ENCODE peak calls at places on chromosomes 5 and 9, in eight cellular contexts. L is neural progenitor cell, N is endothelial cell, Q is cardiac muscle cell, B is lung, J is fibroblast of mammary gland, X is GM23338, M is HFF-Myc. P is an unnamed sample.

GRCh38 chr5:79396265-79396664 is 117.7 kb downstream of the HOMER1 start:
- DNase-seq in L (no peak), N (no peak), Q (no peak), B (no peak), J (peak; percentile 57), X (no peak), M (no peak), P (no peak)

GRCh38 chr9:84301851-84302250 is 38.7 kb downstream of the SLC28A3 start:
- DNase-seq in L (no peak), N (no peak), Q (no peak), B (no peak), J (peak; percentile 74), X (no peak), M (no peak), P (no peak)

GRCh38 chr5:137498301-137498735 is 808 bp downstream of the SPOCK1 start:
- DNase-seq in L (peak; percentile 69), N (peak; percentile 48), Q (peak; percentile 50), B (no peak), J (peak; percentile 19), X (peak; percentile 60), M (no peak), P (no peak)

GRCh38 chr9:71072587-71072986 is 48.8 kb downstream of the TRPM3 start:
- DNase-seq in L (no peak), N (no peak), Q (no peak), B (no peak), J (no peak), X (no peak), M (peak; percentile 10), P (no peak)

GRCh38 chr5:93677344-93678021 is 63.9 kb downstream of the POU5F2 start:
- DNase-seq in L (peak; percentile 88), N (peak; percentile 21), Q (peak; percentile 89), B (peak; percentile 31), J (peak; percentile 90), X (peak; percentile 77), M (peak; percentile 86), P (no peak)

GRCh38 chr9:115018547-115019435 is 88.4 kb upstream of the TNFSF8 start:
- DNase-seq in L (no peak), N (no peak), Q (no peak), B (no peak), J (peak; percentile 69), X (no peak), M (no peak), P (no peak)

GRCh38 chr5:81884871-81885270 is 87.0 kb upstream of the ATG10 start:
- DNase-seq in L (no peak), N (no peak), Q (peak; percentile 11), B (no peak), J (no peak), X (no peak), M (no peak), P (no peak)

GRCh38 chr5:10708189-10708944 is 52.7 kb downstream of the DAP start:
- DNase-seq in L (no peak), N (no peak), Q (no peak), B (no peak), J (no peak), X (no peak), M (no peak), P (no peak)

GRCh38 chr5:163504091-163504931 is 1.1 kb upstream of the MAT2B start:
- DNase-seq in L (peak; percentile 55), N (peak; percentile 14), Q (peak; percentile 56), B (peak; percentile 70), J (peak; percentile 65), X (peak; percentile 51), M (no peak), P (peak; percentile 22)

GRCh38 chr5:174218162-174218561 is 172.7 kb downstream of the NSG2 start:
- DNase-seq in L (no peak), N (no peak), Q (no peak), B (no peak), J (no peak), X (no peak), M (no peak), P (no peak)

GRCh38 chr9:137666950-137667670 is 48.3 kb downstream of the EHMT1 start:
- DNase-seq in L (peak; percentile 89), N (peak; percentile 41), Q (no peak), B (no peak), J (no peak), X (peak; percentile 94), M (no peak), P (no peak)

GRCh38 chr9:137666505-137666809 is 47.7 kb downstream of the EHMT1 start:
- DNase-seq in L (no peak), N (no peak), Q (no peak), B (no peak), J (no peak), X (no peak), M (no peak), P (no peak)

GRCh38 chr9:137665226-137665625 is 46.4 kb downstream of the EHMT1 start:
- DNase-seq in L (no peak), N (no peak), Q (no peak), B (no peak), J (no peak), X (no peak), M (no peak), P (no peak)

GRCh38 chr9:137664676-137665075 is 45.9 kb downstream of the EHMT1 start:
- DNase-seq in L (peak; percentile 66), N (no peak), Q (no peak), B (no peak), J (no peak), X (peak; percentile 60), M (no peak), P (no peak)

DNA sequence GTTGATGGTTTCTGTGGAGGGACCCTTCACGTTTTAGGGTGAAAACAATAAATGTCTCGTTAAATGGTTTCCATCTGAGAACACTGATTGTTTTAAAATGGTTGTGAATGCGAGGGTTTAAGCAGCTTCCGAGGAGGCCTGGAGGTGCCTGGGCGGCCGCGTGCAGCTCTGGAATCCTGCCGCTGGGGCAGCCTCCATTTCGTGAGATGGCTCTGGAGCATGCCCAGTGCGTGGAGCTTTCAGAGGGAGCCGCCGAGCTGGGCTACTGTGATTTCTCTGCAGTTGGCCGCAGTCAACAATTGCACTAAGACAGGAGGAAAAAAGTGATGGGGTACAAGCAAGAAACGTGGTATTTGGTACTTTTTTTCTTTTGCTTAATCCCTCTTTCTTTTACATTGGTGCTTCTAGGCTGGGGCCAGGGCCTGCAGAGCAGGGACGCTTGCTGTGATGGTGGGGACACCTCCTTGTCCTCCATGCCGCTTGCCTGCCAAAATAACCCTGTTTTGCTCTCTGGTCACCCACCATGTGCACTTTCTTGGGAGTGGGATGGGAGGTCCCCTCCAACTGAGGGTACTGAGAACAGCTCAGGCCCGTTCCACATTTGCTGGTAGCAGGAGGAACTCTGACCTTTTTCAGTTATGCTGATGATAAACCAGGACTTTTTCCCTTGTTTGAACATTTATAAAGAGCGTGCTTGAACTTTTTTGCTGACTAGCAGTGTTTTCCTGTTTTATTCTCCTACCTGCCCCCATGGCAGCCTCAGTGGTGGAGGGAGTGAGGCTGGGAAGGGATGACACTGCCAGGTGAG is 47.1 kb downstream of the EHMT1 start:
- DNase-seq in L (peak; percentile 90), N (no peak), Q (peak; percentile 32), B (no peak), J (no peak), X (peak; percentile 82), M (no peak), P (no peak)
- TF ChIP-seq CTCF in L (peak; percentile 42), N (no peak), Q (no peak), B (no peak), J (no peak), X (no peak), M (peak; percentile 12), P (no peak)

DNA sequence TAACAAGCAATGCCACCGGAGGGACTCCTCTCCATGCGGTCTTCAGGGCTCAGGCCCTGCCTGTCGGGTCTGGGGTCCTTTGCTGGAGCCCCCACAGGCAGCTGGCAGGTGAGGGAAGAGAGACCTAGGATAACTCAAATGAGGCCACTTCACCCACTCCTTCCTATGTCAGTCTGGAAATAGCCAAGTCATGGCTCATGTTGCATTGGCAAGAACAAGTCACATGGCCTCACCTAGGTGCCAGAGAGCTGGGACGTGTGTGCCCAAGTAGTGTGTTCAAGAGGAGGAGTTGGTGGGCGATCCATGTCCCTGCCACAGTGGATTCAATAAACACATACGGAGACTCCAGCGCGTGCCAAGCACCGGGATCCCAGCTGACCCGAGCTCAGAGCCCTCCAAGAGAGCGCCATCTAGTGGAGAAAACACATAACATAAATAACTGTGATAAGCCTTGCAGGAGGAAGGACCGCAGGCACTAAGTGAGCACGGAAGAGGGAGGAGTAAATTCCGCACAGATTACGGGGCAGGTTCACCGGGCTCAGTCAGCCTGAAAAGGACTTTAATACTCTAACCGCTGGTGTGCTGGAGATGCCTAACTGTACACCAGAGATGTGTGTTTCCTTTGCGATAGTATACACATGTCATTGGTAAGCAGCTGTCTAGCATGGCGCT is 580.8 kb downstream of the CCDC171 start:
- DNase-seq in L (peak; percentile 90), N (peak; percentile 50), Q (peak; percentile 82), B (peak; percentile 33), J (peak; percentile 67), X (peak; percentile 95), M (no peak), P (no peak)
- TF ChIP-seq CTCF in L (peak; percentile 78), N (peak; percentile 91), Q (peak; percentile 61), B (peak; percentile 1), J (peak; percentile 60), X (peak; percentile 83), M (peak; percentile 70), P (no peak)

GRCh38 chr9:4854191-4854590 is 61.4 kb downstream of the RCL1 start:
- DNase-seq in L (no peak), N (no peak), Q (no peak), B (no peak), J (no peak), X (no peak), M (no peak), P (no peak)

GRCh38 chr9:4850611-4851010 is 57.9 kb downstream of the RCL1 start:
- DNase-seq in L (peak; percentile 17), N (no peak), Q (no peak), B (no peak), J (no peak), X (no peak), M (no peak), P (no peak)

GRCh38 chr9:4849364-4849763 is 56.6 kb downstream of the RCL1 start:
- DNase-seq in L (no peak), N (no peak), Q (no peak), B (no peak), J (no peak), X (no peak), M (no peak), P (no peak)

GRCh38 chr9:4855861-4856260 is 63.1 kb downstream of the RCL1 start:
- DNase-seq in L (no peak), N (no peak), Q (no peak), B (no peak), J (peak; percentile 82), X (no peak), M (peak; percentile 57), P (no peak)

DNA sequence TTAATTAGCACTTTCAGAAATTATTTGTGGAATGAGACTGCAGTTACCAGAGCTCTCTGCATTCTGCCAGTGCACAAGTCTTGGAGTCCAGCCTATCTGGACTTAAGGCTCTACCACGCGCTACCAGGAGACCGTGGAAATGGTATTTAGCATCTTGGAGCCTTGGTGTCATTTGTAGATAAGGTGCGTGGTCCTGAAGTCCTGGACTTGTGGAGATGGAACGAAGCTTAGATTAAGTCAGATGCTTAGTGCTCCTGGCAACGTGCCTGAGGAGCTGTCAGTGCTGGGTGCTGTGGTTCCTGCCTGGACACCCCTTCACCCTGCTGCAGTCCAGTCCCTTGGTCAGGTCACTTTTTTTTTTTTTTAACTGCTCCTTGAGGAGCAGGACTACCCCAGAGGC is 59.7 kb downstream of the RCL1 start:
- DNase-seq in L (no peak), N (no peak), Q (no peak), B (no peak), J (no peak), X (no peak), M (no peak), P (no peak)
- TF ChIP-seq CTCF in L (no peak), N (no peak), Q (no peak), B (no peak), J (no peak), X (no peak), M (no peak), P (no peak)

GRCh38 chr9:14400658-14400995 is 86.7 kb upstream of the NFIB start:
- DNase-seq in L (peak; percentile 63), N (peak; percentile 62), Q (no peak), B (peak; percentile 52), J (peak; percentile 95), X (peak; percentile 88), M (peak; percentile 20), P (no peak)
- TF ChIP-seq CTCF in L (peak; percentile 53), N (peak; percentile 28), Q (peak; percentile 71), B (no peak), J (peak; percentile 69), X (peak; percentile 62), M (peak; percentile 34), P (no peak)

P was measured in activated B cell treated with CpG ODN at 0.5 μM for 24 hours.